ENCODE peak calls at places on chromosomes 1 and 21, in nine cellular contexts. M, L, X, E, G, Q, T, V and S are unnamed samples.

GRCh38 chr1:230095938-230096337 is 28.9 kb downstream of the GALNT2 start:
- DNase-seq in M (no peak), L (no peak), X (no peak), E (no peak), G (no peak), Q (no peak), T (no peak), V (no peak), S (no peak)

GRCh38 chr1:56095924-56096655 is 483.3 kb downstream of the PLPP3 start:
- DNase-seq in M (peak), L (peak), X (no peak), E (no peak), G (peak), Q (no peak), T (peak), V (peak), S (no peak)

GRCh38 chr1:46098043-46098712 is 34.3 kb downstream of the PIK3R3 start:
- DNase-seq in M (no peak), L (no peak), X (no peak), E (no peak), G (no peak), Q (no peak), T (peak), V (no peak), S (no peak)

GRCh38 chr1:117657031-117657430 is 51.2 kb downstream of the TENT5C start:
- DNase-seq in M (peak), L (no peak), X (peak), E (no peak), G (peak), Q (no peak), T (peak), V (peak), S (peak)

GRCh38 chr1:238439483-238439882 is 548.8 kb upstream of the ZP4 start:
- DNase-seq in M (no peak), L (no peak), X (no peak), E (no peak), G (no peak), Q (no peak), T (no peak), V (no peak), S (no peak)

GRCh38 chr1:172727956-172728603 is 69.2 kb downstream of the FASLG start:
- DNase-seq in M (peak), L (no peak), X (peak), E (no peak), G (peak), Q (no peak), T (peak), V (no peak), S (no peak)

GRCh38 chr1:204417231-204417997 is 5.8 kb upstream of the PPP1R15B start:
- DNase-seq in M (peak), L (peak), X (peak), E (no peak), G (peak), Q (peak), T (peak), V (peak), S (peak)

GRCh38 chr1:190849346-190849745 is 371.7 kb upstream of the BRINP3 start:
- DNase-seq in M (no peak), L (no peak), X (no peak), E (no peak), G (no peak), Q (no peak), T (no peak), V (no peak), S (no peak)

GRCh38 chr1:45622891-45623394 is 911 bp downstream of the CCDC17 start:
- DNase-seq in M (no peak), L (no peak), X (no peak), E (peak), G (no peak), Q (no peak), T (no peak), V (no peak), S (no peak)

GRCh38 chr1:72282271-72282656 is at the start of gene NEGR1:
- DNase-seq in M (peak), L (peak), X (no peak), E (peak), G (peak), Q (no peak), T (peak), V (no peak), S (peak)

GRCh38 chr1:217134857-217135568 is 411.8 kb upstream of the ESRRG start:
- DNase-seq in M (no peak), L (no peak), X (no peak), E (peak), G (peak), Q (no peak), T (peak), V (no peak), S (no peak)

GRCh38 chr1:2980073-2980791 is 41.0 kb upstream of the ACTRT2 start:
- DNase-seq in M (no peak), L (no peak), X (no peak), E (peak), G (no peak), Q (no peak), T (no peak), V (no peak), S (no peak)

GRCh38 chr1:181206979-181207790 is 118.7 kb downstream of the IER5 start:
- DNase-seq in M (no peak), L (no peak), X (no peak), E (no peak), G (no peak), Q (no peak), T (no peak), V (no peak), S (no peak)

GRCh38 chr1:68346192-68346808 is 103.5 kb downstream of the RPE65 start:
- DNase-seq in M (no peak), L (no peak), X (peak), E (no peak), G (peak), Q (peak), T (peak), V (no peak), S (no peak)

GRCh38 chr1:25012966-25013962 is 83.2 kb upstream of the RUNX3 start:
- DNase-seq in M (no peak), L (no peak), X (no peak), E (peak), G (no peak), Q (no peak), T (no peak), V (no peak), S (no peak)

GRCh38 chr1:35876988-35877387 is 6.0 kb upstream of the AGO1 start:
- DNase-seq in M (no peak), L (no peak), X (no peak), E (no peak), G (peak), Q (no peak), T (peak), V (no peak), S (no peak)

GRCh38 chr1:210233216-210233494 is 559 bp downstream of the SERTAD4 start:
- DNase-seq in M (no peak), L (no peak), X (no peak), E (no peak), G (no peak), Q (no peak), T (no peak), V (no peak), S (no peak)
- H3K4me3 ChIP-seq in M (peak), L (peak), X (peak), E (peak), G (peak), Q (peak), T (peak), V (peak), S (peak)

DNA sequence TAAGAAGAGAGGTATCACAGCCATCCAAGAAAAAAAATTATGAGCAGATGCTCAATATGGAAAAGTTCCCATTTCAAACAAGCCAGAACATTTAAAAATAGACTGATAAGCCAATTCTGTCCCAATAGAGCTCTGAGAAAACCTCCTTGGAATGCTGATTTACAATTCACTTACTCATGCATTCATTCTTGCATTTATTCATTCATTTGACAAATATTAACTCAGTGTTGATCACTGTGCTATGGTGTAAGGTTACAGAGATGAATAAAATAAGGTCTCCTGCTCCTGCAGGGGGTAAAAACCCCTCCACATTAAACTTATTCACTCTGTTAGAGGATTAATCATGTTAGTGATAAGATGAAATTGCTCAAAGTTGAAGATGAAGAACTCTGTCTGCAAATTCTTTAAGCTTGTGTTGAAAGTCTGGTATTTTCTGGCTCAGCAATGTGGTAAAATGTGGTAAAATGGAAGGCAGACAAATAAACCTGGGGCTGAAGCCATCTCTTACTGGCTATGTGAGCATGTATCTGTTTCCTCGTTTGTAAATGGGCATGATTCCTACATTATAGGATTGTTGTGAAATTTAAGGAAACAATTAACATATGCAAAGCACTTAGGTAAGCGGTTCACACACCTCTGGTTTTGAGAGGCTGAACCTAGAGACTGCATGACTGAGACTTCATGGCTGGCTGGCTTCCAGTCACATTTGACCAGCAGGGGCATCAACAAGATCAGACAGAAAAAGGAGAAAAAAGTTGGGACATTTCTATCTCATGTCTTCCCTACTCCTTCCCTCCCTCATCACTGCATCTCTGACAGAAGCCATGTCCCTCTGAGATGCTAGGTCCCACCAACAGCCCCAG is 45.0 kb upstream of the DAB1 start:
- DNase-seq in M (peak), L (no peak), X (no peak), E (no peak), G (peak), Q (no peak), T (peak), V (peak), S (peak)
- TF ChIP-seq CTCF in M (no peak), L (no peak), X (no peak), E (no peak), G (no peak), Q (no peak), T (no peak), V (no peak), S (peak)

GRCh38 chr1:156356875-156357534 is 12.0 kb upstream of the RHBG start:
- DNase-seq in M (no peak), L (no peak), X (peak), E (peak), G (no peak), Q (peak), T (no peak), V (no peak), S (no peak)
- H3K4me3 ChIP-seq in M (no peak), L (no peak), X (peak), E (no peak), G (no peak), Q (no peak), T (no peak), V (no peak), S (no peak)

DNA sequence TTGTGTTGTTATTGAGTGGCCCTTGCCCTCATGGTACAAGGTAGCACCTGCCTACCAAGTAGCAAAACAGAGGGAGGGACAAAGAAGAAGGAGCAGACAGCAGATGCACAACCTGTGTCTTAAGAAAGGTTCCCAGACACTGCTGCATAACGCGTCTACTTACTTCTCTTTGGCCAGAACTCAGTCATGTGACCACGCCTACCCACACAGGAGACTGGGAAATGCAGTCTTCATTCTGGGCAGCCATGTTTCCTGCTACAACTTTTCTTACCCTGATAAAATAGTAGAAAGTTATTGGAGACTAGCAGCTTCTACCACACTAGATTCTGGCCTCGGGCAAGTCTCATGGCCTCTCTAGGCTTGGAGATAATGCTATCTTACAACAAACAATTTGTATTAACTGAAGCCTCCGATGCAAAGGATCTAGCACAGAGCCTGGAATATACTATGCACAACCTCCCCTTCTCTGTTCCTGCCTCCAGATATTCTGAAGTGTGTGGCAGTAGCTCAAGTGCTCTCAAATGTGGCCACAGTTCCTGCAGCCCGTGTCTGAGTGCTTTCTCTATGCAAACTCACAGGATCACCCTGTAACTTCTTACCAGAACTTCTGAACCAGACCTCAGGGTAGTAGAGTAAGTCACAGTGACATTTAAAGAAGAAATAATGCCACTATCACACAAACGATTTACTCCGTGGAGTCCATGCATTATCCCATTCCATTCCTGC is 34.1 kb upstream of the BTG2 start:
- DNase-seq in M (peak), L (peak), X (no peak), E (no peak), G (peak), Q (peak), T (peak), V (peak), S (no peak)
- TF ChIP-seq CTCF in M (no peak), L (no peak), X (no peak), E (no peak), G (no peak), Q (no peak), T (no peak), V (no peak), S (no peak)

GRCh38 chr21:45257673-45258341 is 29.9 kb downstream of the POFUT2 start:
- DNase-seq in M (no peak), L (no peak), X (no peak), E (peak), G (peak), Q (no peak), T (no peak), V (no peak), S (no peak)
- H3K4me3 ChIP-seq in M (no peak), L (no peak), X (no peak), E (no peak), G (no peak), Q (no peak), T (no peak), V (no peak), S (no peak)

GRCh38 chr1:226187019-226187322 is 430 bp upstream of the ACBD3 start:
- DNase-seq in M (no peak), L (no peak), X (no peak), E (no peak), G (no peak), Q (peak), T (no peak), V (no peak), S (no peak)
- TF ChIP-seq CTCF in M (no peak), L (no peak), X (no peak), E (no peak), G (no peak), Q (no peak), T (no peak), V (no peak), S (peak)

DNA sequence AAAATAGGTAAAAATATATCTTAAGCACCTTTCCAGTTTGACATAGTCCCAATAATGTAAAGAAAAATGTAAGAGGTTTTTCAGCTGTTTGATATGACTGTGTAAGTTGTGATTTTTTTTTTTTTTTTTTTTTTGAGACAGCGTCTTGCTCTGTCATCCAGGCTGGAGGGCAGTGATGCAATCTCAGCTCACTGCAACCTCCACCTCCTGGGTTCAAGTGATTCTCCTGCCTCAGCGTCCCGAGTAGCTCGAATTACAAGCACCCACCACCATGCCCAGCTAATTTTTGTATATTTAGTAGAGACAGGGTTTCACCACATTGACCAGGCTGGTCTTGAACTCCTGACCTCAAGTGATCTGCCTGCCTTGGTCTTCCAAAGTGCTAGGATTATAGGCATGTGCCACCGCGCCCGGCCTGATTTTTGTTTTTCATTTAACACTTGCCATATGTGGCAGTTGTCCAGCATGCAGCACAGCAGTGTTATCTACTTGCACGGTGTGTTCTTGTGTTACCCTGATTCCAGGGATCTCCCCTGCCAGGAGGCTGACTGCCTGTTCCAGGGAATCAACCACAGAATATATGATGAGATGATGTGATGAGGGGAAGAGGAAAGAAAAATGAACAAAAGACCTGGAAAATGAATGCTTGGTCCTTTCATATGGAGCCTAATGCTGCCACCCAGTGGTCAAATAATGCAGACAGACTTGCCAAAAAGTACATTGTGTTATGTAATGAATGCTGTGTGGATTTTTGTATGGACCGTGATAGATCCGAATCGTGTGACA is 79.0 kb downstream of the RAVER2 start:
- DNase-seq in M (peak), L (peak), X (peak), E (no peak), G (peak), Q (peak), T (peak), V (peak), S (peak)
- H3K4me3 ChIP-seq in M (no peak), L (no peak), X (no peak), E (no peak), G (no peak), Q (no peak), T (no peak), V (no peak), S (no peak)

GRCh38 chr1:8465692-8466091 is 147.8 kb downstream of the SLC45A1 start:
- DNase-seq in M (no peak), L (no peak), X (no peak), E (no peak), G (no peak), Q (no peak), T (no peak), V (no peak), S (no peak)

GRCh38 chr1:8464377-8464776 is 146.5 kb downstream of the SLC45A1 start:
- DNase-seq in M (no peak), L (no peak), X (no peak), E (no peak), G (no peak), Q (no peak), T (no peak), V (no peak), S (no peak)

GRCh38 chr1:8463144-8463927 is 145.4 kb downstream of the SLC45A1 start:
- DNase-seq in M (peak), L (peak), X (peak), E (no peak), G (peak), Q (no peak), T (peak), V (no peak), S (no peak)

GRCh38 chr1:8467308-8467707 is 149.4 kb downstream of the SLC45A1 start:
- DNase-seq in M (no peak), L (no peak), X (no peak), E (no peak), G (no peak), Q (no peak), T (no peak), V (no peak), S (no peak)

GRCh38 chr1:8464987-8465386 is 147.1 kb downstream of the SLC45A1 start:
- DNase-seq in M (no peak), L (no peak), X (no peak), E (no peak), G (peak), Q (no peak), T (peak), V (no peak), S (no peak)
- TF ChIP-seq CTCF in M (no peak), L (peak), X (no peak), E (peak), G (no peak), Q (no peak), T (peak), V (no peak), S (peak)

DNA sequence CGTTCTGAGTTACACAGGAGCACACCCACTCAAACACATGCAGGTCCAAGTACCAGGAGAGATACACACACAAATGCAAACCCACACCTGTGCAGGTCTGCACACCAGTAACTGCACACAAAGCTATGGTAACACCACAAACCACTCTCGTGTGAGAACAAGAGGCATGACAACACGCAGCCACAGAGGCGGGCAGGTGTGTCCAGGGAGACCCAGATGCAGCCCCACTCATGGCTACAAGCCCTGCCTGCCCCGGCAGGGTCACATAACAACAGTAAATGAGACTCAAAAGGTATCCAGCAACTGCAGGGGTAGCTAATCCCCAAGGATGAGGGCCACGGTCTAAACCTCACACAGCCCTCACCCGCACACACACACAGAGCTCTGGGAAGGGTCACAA is 48.1 kb downstream of the RAP1GAP start:
- DNase-seq in M (no peak), L (no peak), X (no peak), E (no peak), G (no peak), Q (no peak), T (no peak), V (no peak), S (no peak)
- H3K4me3 ChIP-seq in M (no peak), L (no peak), X (no peak), E (peak), G (no peak), Q (peak), T (no peak), V (no peak), S (no peak)

GRCh38 chr1:1307908-1308755 is at the start of the genes ACAP3 and PUSL1:
- DNase-seq in M (peak), L (peak), X (peak), E (peak), G (peak), Q (peak), T (peak), V (peak), S (no peak)
- TF ChIP-seq CTCF in M (no peak), L (no peak), X (peak), E (no peak), G (no peak), Q (no peak), T (no peak), V (no peak), S (no peak)